ENCODE peak calls at places on chromosomes 3 and 15, in six cellular contexts. One of them, this sample, is unnamed.

GRCh38 chr3:30180305-30181275 is 425.8 kb upstream of the TGFBR2 start:
- DNase-seq in fibroblast of lung: no peak
- DNase-seq in SJSA1: no peak
- DNase-seq in PC-3: no peak
- DNase-seq in GM12878: no peak
- DNase-seq in IMR-90: no peak
- DNase-seq in this sample: no peak

GRCh38 chr3:184314700-184315505 is 497 bp downstream of the EIF4G1 start:
- DNase-seq in fibroblast of lung: peak; percentile 84
- DNase-seq in IMR-90: peak; percentile 76
- DNase-seq in SJSA1: peak; percentile 58
- DNase-seq in PC-3: peak; percentile 61
- DNase-seq in GM12878: no peak
- DNase-seq in this sample: peak; percentile 67

GRCh38 chr3:105647047-105647446 is 221.8 kb downstream of the CBLB start:
- DNase-seq in SJSA1: peak; percentile 48
- DNase-seq in GM12878: no peak
- DNase-seq in IMR-90: peak; percentile 96
- DNase-seq in fibroblast of lung: peak; percentile 93
- DNase-seq in PC-3: peak; percentile 92
- DNase-seq in this sample: no peak

GRCh38 chr3:178795349-178795748 is 259.1 kb downstream of the KCNMB2 start:
- DNase-seq in GM12878: no peak
- DNase-seq in SJSA1: no peak
- DNase-seq in PC-3: no peak
- DNase-seq in fibroblast of lung: no peak
- DNase-seq in IMR-90: no peak
- DNase-seq in this sample: no peak

GRCh38 chr3:150703756-150704344 is at the start of gene ERICH6:
- DNase-seq in GM12878: peak; percentile 55
- DNase-seq in PC-3: peak; percentile 92
- DNase-seq in SJSA1: peak; percentile 83
- DNase-seq in IMR-90: peak; percentile 85
- DNase-seq in fibroblast of lung: peak; percentile 87
- DNase-seq in this sample: peak; percentile 83

GRCh38 chr3:159559771-159560170 is 428.9 kb upstream of the IL12A start:
- DNase-seq in GM12878: no peak
- DNase-seq in PC-3: peak; percentile 44
- DNase-seq in SJSA1: no peak
- DNase-seq in IMR-90: no peak
- DNase-seq in fibroblast of lung: no peak
- DNase-seq in this sample: no peak

GRCh38 chr3:162738778-162739177 is 1242.2 kb downstream of the OTOL1 start:
- DNase-seq in GM12878: no peak
- DNase-seq in IMR-90: peak; percentile 48
- DNase-seq in PC-3: peak; percentile 52
- DNase-seq in fibroblast of lung: no peak
- DNase-seq in SJSA1: no peak
- DNase-seq in this sample: no peak

GRCh38 chr15:88810449-88810848 is 7.2 kb downstream of the ACAN start:
- DNase-seq in SJSA1: no peak
- DNase-seq in fibroblast of lung: no peak
- DNase-seq in PC-3: peak; percentile 53
- DNase-seq in IMR-90: peak; percentile 49
- DNase-seq in GM12878: no peak
- DNase-seq in this sample: no peak

GRCh38 chr3:177673105-177673804 is 476.0 kb upstream of the TBL1XR1 start:
- DNase-seq in SJSA1: no peak
- DNase-seq in fibroblast of lung: peak; percentile 96
- DNase-seq in PC-3: no peak
- DNase-seq in IMR-90: peak; percentile 97
- DNase-seq in GM12878: no peak
- DNase-seq in this sample: no peak

GRCh38 chr3:65604863-65605526 is 433.7 kb downstream of the MAGI1 start:
- DNase-seq in IMR-90: peak; percentile 72
- DNase-seq in SJSA1: peak; percentile 7
- DNase-seq in fibroblast of lung: peak; percentile 50
- DNase-seq in GM12878: no peak
- DNase-seq in PC-3: peak; percentile 17
- DNase-seq in this sample: no peak
- H3K27ac ChIP-seq in IMR-90: no peak overlapping the region
- H3K27ac ChIP-seq in SJSA1: no peak overlapping the region
- H3K27ac ChIP-seq in fibroblast of lung: no peak overlapping the region
- H3K27ac ChIP-seq in GM12878: no peak overlapping the region
- H3K27ac ChIP-seq in PC-3: no peak overlapping the region
- H3K27ac ChIP-seq in this sample: no peak overlapping the region

DNA sequence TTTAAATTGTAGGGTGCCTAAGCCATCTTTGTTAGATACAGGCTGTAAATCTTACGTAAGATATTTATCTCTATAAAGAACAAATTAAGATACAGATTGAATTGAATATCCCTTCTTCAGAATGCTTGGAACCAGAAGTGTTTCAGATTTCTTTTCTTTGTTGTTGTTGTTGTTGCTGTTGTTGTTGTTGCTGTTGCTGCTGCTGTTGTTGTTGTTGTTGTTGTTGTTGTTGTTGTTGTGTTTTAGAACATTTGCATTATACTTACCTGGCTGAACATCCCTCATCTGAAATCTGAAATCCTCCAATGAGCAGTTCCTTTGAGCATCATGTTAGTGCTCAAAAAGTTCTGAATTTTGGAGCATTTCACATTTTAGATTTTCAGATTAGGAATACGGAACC is 26.6 kb downstream of the QTRT2 start:
- DNase-seq in SJSA1: no peak
- DNase-seq in GM12878: no peak
- DNase-seq in PC-3: no peak
- DNase-seq in fibroblast of lung: no peak
- DNase-seq in IMR-90: no peak
- DNase-seq in this sample: no peak
- H3K36me3 ChIP-seq in SJSA1: peaks cover 47% of the 10 kb centered on the region
- H3K36me3 ChIP-seq in GM12878: peaks cover 24% of the 10 kb centered on the region
- H3K36me3 ChIP-seq in PC-3: peaks cover 72% of the 10 kb centered on the region
- H3K36me3 ChIP-seq in fibroblast of lung: peaks cover 2% of the 10 kb centered on the region
- H3K36me3 ChIP-seq in IMR-90: peaks cover 14% of the 10 kb centered on the region
- H3K36me3 ChIP-seq in this sample: peaks cover 3% of the 10 kb centered on the region

DNA sequence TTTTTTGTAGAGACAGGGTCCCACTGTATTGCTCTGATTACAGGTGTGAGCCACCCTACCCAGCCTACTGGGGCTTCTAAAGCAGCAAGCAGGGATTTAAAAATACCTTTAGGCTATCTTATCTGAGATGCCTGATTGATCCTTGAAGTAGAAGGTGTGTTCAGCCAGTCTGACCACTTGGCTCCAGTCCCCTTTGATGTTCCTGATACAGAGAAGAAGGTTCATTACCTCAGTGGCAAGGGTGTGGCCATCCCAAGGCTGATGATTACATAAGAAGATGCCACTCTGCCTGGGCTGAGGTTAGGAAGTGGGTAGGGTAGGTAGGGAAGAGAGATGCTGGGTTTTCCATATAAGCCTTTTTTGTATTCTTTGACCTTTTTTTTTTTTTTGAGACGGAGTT is 11.2 kb upstream of the DCAF1 start:
- DNase-seq in IMR-90: no peak
- DNase-seq in SJSA1: no peak
- DNase-seq in fibroblast of lung: no peak
- DNase-seq in PC-3: no peak
- DNase-seq in GM12878: no peak
- DNase-seq in this sample: no peak
- H3K4me1 ChIP-seq in IMR-90: no peaks in the 10 kb centered on the region
- H3K4me1 ChIP-seq in SJSA1: no peaks in the 10 kb centered on the region
- H3K4me1 ChIP-seq in fibroblast of lung: no peaks in the 10 kb centered on the region
- H3K4me1 ChIP-seq in PC-3: no peaks in the 10 kb centered on the region
- H3K4me1 ChIP-seq in GM12878: no peaks in the 10 kb centered on the region
- H3K4me1 ChIP-seq in this sample: no peaks in the 10 kb centered on the region

DNA sequence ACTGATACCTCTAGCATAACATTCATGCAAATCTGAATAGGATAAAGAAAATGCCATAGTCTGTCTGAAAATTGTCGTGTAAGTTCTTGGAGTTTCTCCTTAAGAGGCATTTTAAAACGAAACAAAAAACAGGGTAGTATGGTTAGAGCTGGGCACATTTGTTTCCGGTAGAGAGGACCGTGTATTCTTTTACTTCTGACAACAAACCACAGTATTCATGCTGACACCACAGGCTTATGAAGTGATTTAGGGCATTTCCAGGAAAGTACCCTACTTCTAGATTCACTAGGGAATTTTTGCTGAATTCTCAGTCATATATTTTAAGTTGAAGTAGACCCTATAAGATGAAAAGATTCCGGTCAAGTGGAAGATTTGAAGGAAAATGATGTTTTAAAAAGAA is 541.3 kb downstream of the UNC13C start:
- DNase-seq in IMR-90: no peak
- DNase-seq in fibroblast of lung: no peak
- DNase-seq in SJSA1: no peak
- DNase-seq in GM12878: peak; percentile 52
- DNase-seq in PC-3: no peak
- DNase-seq in this sample: no peak
- H3K27ac ChIP-seq in IMR-90: no peak overlapping the region
- H3K27ac ChIP-seq in fibroblast of lung: no peak overlapping the region
- H3K27ac ChIP-seq in SJSA1: no peak overlapping the region
- H3K27ac ChIP-seq in GM12878: peak overlapping the region; percentile 22
- H3K27ac ChIP-seq in PC-3: no peak overlapping the region
- H3K27ac ChIP-seq in this sample: no peak overlapping the region

DNA sequence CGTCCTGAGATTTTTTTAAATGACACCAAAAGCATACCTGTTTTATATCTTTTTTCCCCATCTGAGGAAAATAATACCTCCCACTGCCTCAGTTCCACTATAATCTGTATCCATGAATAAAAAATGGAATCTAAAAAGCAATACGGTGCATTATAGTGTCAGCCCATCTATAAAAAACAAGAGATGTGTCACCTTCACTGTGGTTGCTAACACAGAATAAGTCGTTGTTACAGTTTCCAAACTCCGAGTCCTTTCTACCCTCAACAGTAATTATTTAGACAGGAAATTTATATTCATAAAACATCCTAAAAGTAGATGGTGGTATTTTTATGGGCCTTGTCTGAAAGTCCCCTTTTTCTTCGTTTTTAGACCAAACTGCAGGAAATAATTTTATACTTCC is 19.4 kb downstream of the RFTN1 start:
- DNase-seq in SJSA1: no peak
- DNase-seq in IMR-90: no peak
- DNase-seq in PC-3: no peak
- DNase-seq in fibroblast of lung: no peak
- DNase-seq in GM12878: no peak
- DNase-seq in this sample: no peak
- H3K36me3 ChIP-seq in SJSA1: peaks cover 37% of the 10 kb centered on the region
- H3K36me3 ChIP-seq in IMR-90: peaks cover 19% of the 10 kb centered on the region
- H3K36me3 ChIP-seq in PC-3: no peaks in the 10 kb centered on the region
- H3K36me3 ChIP-seq in fibroblast of lung: peaks cover 1% of the 10 kb centered on the region
- H3K36me3 ChIP-seq in GM12878: peaks cover 12% of the 10 kb centered on the region
- H3K36me3 ChIP-seq in this sample: peaks cover 8% of the 10 kb centered on the region